ENCODE peak calls at places on chromosome 16, in six cellular contexts. A, X, K, O, W and L are unnamed samples.

GRCh38 chr16:9119795-9120194 is 28.4 kb downstream of the HAPSTR1 start:
- DNase-seq in A (no peak), X (no peak), K (peak; percentile 84), O (no peak), W (no peak), L (peak; percentile 67)

GRCh38 chr16:87410958-87411357 is 18.8 kb downstream of the MAP1LC3B start:
- DNase-seq in A (no peak), X (peak; percentile 40), K (no peak), O (no peak), W (no peak), L (no peak)

GRCh38 chr16:87963400-87963799 is 12.2 kb downstream of the BANP start:
- DNase-seq in A (peak; percentile 73), X (no peak), K (peak; percentile 48), O (no peak), W (no peak), L (no peak)

GRCh38 chr16:26824469-26824868 is 242.3 kb upstream of the C16orf82 start:
- DNase-seq in A (no peak), X (no peak), K (no peak), O (no peak), W (no peak), L (no peak)

GRCh38 chr16:49048557-49048956 is 233.1 kb downstream of the CBLN1 start:
- DNase-seq in A (no peak), X (no peak), K (no peak), O (no peak), W (no peak), L (no peak)

GRCh38 chr16:56475226-56475625 is 23.9 kb downstream of the OGFOD1 start:
- DNase-seq in A (no peak), X (no peak), K (no peak), O (no peak), W (no peak), L (no peak)

GRCh38 chr16:66515543-66516171 is 34.3 kb downstream of the TK2 start:
- DNase-seq in A (no peak), X (peak; percentile 67), K (peak; percentile 89), O (no peak), W (peak; percentile 50), L (no peak)

GRCh38 chr16:20903116-20903888 is 2.7 kb downstream of the LYRM1 start:
- DNase-seq in A (no peak), X (no peak), K (no peak), O (no peak), W (no peak), L (no peak)

GRCh38 chr16:18800674-18801196 is 614 bp downstream of the ARL6IP1 start:
- DNase-seq in A (no peak), X (peak; percentile 66), K (no peak), O (no peak), W (no peak), L (peak; percentile 20)

GRCh38 chr16:24896439-24896838 is 50.7 kb downstream of the SLC5A11 start:
- DNase-seq in A (no peak), X (no peak), K (no peak), O (no peak), W (no peak), L (no peak)

GRCh38 chr16:10112021-10112420 is 70.2 kb downstream of the GRIN2A start:
- DNase-seq in A (no peak), X (no peak), K (no peak), O (no peak), W (no peak), L (no peak)

GRCh38 chr16:88651276-88651988 is 579 bp upstream of the CYBA start:
- DNase-seq in A (no peak), X (peak; percentile 48), K (no peak), O (no peak), W (peak; percentile 93), L (no peak)

GRCh38 chr16:84816485-84816884 is 3.3 kb upstream of the CRISPLD2 start:
- DNase-seq in A (no peak), X (no peak), K (no peak), O (no peak), W (no peak), L (no peak)

GRCh38 chr16:25134306-25134705 is 22.8 kb downstream of the LCMT1 start:
- DNase-seq in A (no peak), X (no peak), K (no peak), O (no peak), W (no peak), L (no peak)

GRCh38 chr16:30112197-30113030 is 923 bp downstream of the GDPD3 start:
- DNase-seq in A (peak; percentile 53), X (peak; percentile 85), K (no peak), O (no peak), W (peak; percentile 89), L (peak; percentile 33)

GRCh38 chr16:75919664-75920063 is 193.4 kb upstream of the CPHXL start:
- DNase-seq in A (no peak), X (no peak), K (peak; percentile 32), O (no peak), W (no peak), L (peak; percentile 57)

GRCh38 chr16:86988920-86989715 is 328.1 kb downstream of the C16orf95 start:
- DNase-seq in A (no peak), X (no peak), K (no peak), O (no peak), W (no peak), L (no peak)

GRCh38 chr16:67613808-67614207 is 31.1 kb upstream of the CARMIL2 start:
- DNase-seq in A (no peak), X (peak; percentile 85), K (no peak), O (no peak), W (no peak), L (no peak)